ENCODE peak calls at places on chromosomes 5 and 9, in eight cellular contexts. Y is psoas muscle, X is transverse colon, S is endothelial cell, C is heart right ventricle, G is spleen, H is HFFc6, D is nephron progenitor cell. L is an unnamed sample.

GRCh38 chr9:114004221-114004716 is 73.8 kb downstream of the AMBP start:
- DNase-seq in Y (peak; percentile 68), S (peak; percentile 1), H (no peak), C (peak; percentile 59), D (no peak), X (no peak), G (peak; percentile 73), L (peak; percentile 38)

GRCh38 chr9:78026416-78026815 is 5.2 kb downstream of the GNAQ start:
- DNase-seq in Y (no peak), G (no peak), S (no peak), C (no peak), H (no peak), X (no peak), D (no peak), L (no peak)

GRCh38 chr9:114559830-114560520 is 27.6 kb upstream of the ATP6V1G1 start:
- DNase-seq in G (no peak), C (no peak), Y (no peak), H (no peak), X (no peak), S (peak; percentile 12), D (peak; percentile 20), L (no peak)

GRCh38 chr5:89211836-89212235 is 328.9 kb upstream of the MEF2C start:
- DNase-seq in H (peak; percentile 80), S (no peak), Y (no peak), G (no peak), C (no peak), D (no peak), X (no peak), L (no peak)

GRCh38 chr5:145887217-145887616 is 14.4 kb upstream of the GRXCR2 start:
- DNase-seq in C (no peak), G (no peak), Y (no peak), S (no peak), D (no peak), H (no peak), X (no peak), L (no peak)

GRCh38 chr5:1343931-1344901 is 683 bp downstream of the CLPTM1L start:
- DNase-seq in X (no peak), S (peak; percentile 38), Y (no peak), C (no peak), G (peak; percentile 91), D (peak; percentile 25), H (no peak), L (no peak)

GRCh38 chr9:76818271-76818670 is 54.0 kb downstream of the PCA3 start:
- DNase-seq in S (no peak), H (peak; percentile 97), G (no peak), Y (no peak), X (peak; percentile 69), D (no peak), C (peak; percentile 26), L (no peak)

GRCh38 chr5:100595812-100596173 is 60.6 kb downstream of the FAM174A start:
- DNase-seq in G (no peak), X (no peak), C (no peak), S (no peak), H (no peak), D (no peak), Y (no peak), L (no peak)

GRCh38 chr9:72588336-72588735 is 66.9 kb downstream of the TMC1 start:
- DNase-seq in H (no peak), S (no peak), D (no peak), Y (no peak), G (no peak), X (no peak), C (no peak), L (no peak)

GRCh38 chr9:36337002-36337401 is 63.1 kb downstream of the RNF38 start:
- DNase-seq in D (no peak), C (no peak), X (no peak), H (no peak), S (no peak), G (no peak), Y (no peak), L (no peak)

GRCh38 chr5:137115152-137115551 is 384.0 kb downstream of the SPOCK1 start:
- DNase-seq in G (no peak), H (no peak), C (no peak), D (no peak), Y (no peak), X (no peak), S (no peak), L (no peak)

GRCh38 chr5:111668713-111669112 is 88.3 kb downstream of the NREP start:
- DNase-seq in D (no peak), X (no peak), S (no peak), Y (no peak), H (peak; percentile 60), G (no peak), C (no peak), L (no peak)

GRCh38 chr9:131039129-131039954 is 30.4 kb downstream of the LAMC3 start:
- DNase-seq in C (no peak), H (no peak), Y (no peak), D (no peak), G (no peak), X (no peak), S (no peak), L (no peak)

GRCh38 chr5:1000329-1000728 is 8.3 kb upstream of the NKD2 start:
- DNase-seq in X (no peak), Y (no peak), S (peak; percentile 2), D (no peak), H (no peak), G (no peak), C (no peak), L (peak; percentile 16)

GRCh38 chr9:69579749-69580581 is 92.2 kb downstream of the APBA1 start:
- DNase-seq in Y (no peak), C (no peak), S (no peak), H (no peak), D (no peak), G (no peak), X (no peak), L (no peak)

GRCh38 chr9:69580582-69580945 is 91.6 kb downstream of the APBA1 start:
- DNase-seq in H (no peak), Y (no peak), S (no peak), X (no peak), G (no peak), D (no peak), C (no peak), L (no peak)

GRCh38 chr9:69577123-69577522 is 95.0 kb downstream of the APBA1 start:
- DNase-seq in H (no peak), D (no peak), Y (no peak), X (no peak), C (no peak), G (no peak), S (no peak), L (no peak)

GRCh38 chr9:69579032-69579748 is 93.0 kb downstream of the APBA1 start:
- DNase-seq in Y (no peak), H (no peak), X (no peak), C (no peak), D (no peak), S (no peak), G (no peak), L (no peak)

DNA sequence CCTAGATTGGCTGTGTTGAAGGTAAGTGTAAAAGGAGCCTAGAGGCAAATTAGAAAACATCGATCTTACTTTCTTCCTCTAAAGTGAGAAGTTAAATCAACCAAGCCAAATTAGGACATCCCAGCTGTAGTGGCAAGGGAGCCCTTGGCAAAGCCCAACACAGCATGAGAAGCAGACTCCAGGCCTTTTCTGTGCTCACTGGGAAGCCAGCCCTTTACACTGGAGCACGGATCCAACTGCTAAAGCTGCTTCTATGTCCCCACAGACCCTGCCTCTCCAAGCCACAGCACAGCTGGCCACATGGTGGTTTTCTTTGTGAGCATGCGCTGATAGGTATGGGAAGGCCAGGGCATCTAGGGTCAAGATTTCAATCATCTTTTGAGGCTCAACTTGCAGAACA is 94.1 kb downstream of the APBA1 start:
- DNase-seq in X (no peak), C (peak; percentile 25), S (no peak), Y (peak; percentile 58), D (no peak), G (no peak), H (no peak), L (no peak)
- TF ChIP-seq CTCF in X (no peak), C (no peak), S (no peak), Y (no peak), D (no peak), G (no peak), H (no peak), L (no peak)

GRCh38 chr5:76385540-76385939 is 17.5 kb upstream of the IQGAP2 start:
- DNase-seq in H (no peak), G (no peak), C (no peak), D (no peak), S (no peak), X (no peak), Y (no peak), L (no peak)
- TF ChIP-seq CTCF in H (no peak), G (no peak), C (no peak), D (no peak), S (no peak), X (no peak), Y (no peak), L (no peak)

GRCh38 chr5:178625679-178626483 is 969 bp downstream of the CLK4 start:
- DNase-seq in X (no peak), S (no peak), Y (no peak), H (peak; percentile 29), G (no peak), D (no peak), C (no peak), L (no peak)

GRCh38 chr5:178630475-178630930 is 3.7 kb upstream of the CLK4 start:
- DNase-seq in C (no peak), D (no peak), X (no peak), S (no peak), H (peak; percentile 16), Y (no peak), G (no peak), L (no peak)

GRCh38 chr5:178626484-178627258 is at the start of gene CLK4:
- DNase-seq in X (peak; percentile 97), C (peak; percentile 98), Y (peak; percentile 99), S (peak; percentile 97), D (peak; percentile 93), H (peak; percentile 91), G (peak; percentile 100), L (peak; percentile 95)

GRCh38 chr5:178624626-178625546 is 2.0 kb downstream of the CLK4 start:
- DNase-seq in D (peak; percentile 38), G (no peak), Y (no peak), C (no peak), X (no peak), H (peak; percentile 61), S (no peak), L (no peak)

DNA sequence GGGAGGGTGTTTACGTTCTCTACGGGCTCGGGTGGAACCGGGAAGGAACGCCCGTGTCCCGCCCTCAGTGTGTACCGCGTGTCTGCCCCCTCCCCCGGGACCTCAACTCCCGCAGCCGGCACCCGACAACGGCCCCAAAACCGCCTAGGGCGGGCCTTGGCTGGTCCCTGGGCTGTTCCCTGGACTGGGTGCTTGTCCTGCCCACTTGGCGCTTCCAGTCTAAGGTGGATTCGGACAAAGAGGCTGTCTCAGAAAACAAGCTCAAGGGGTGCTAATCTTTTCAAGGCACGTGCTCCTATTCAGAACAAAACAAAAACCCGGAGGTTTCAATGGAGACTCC is 379 bp upstream of the CLK4 start:
- DNase-seq in C (no peak), Y (no peak), D (no peak), G (no peak), X (no peak), S (no peak), H (peak; percentile 3), L (no peak)
- TF ChIP-seq CTCF in C (no peak), Y (no peak), D (no peak), G (no peak), X (no peak), S (no peak), H (no peak), L (no peak)

DNA sequence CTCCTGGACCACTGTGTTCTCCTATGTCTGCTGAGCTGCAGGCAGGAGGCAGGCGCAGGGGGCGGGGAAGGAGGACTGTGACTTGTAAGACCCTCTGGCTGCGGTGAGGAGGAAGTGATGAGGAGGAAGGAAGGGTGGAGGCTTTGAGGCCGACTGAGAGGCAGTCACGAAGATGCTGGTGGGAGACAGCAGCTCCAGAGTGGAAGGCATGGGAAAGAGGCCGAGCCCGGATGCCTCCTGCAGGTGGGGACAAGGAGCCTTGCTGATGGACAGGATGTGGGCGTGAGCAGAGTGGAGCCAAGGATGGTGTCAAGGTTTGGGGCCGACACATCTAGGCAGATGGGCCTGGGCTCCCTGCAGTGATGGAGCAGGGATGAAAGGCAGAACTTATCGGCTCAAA is 74.3 kb upstream of the ICE1 start:
- DNase-seq in D (no peak), X (no peak), G (no peak), S (no peak), H (no peak), Y (peak; percentile 38), C (no peak), L (no peak)
- TF ChIP-seq CTCF in D (no peak), X (no peak), G (no peak), S (no peak), H (no peak), Y (no peak), C (no peak), L (no peak)

L was measured in CD14-positive monocyte.